ENCODE peak calls at places on chromosomes 1 and 21, in eight cellular contexts. L, U, I, H, A, F, C and Z are unnamed samples.

GRCh38 chr1:9753121-9753531 is 70.6 kb downstream of the CLSTN1 start:
- DNase-seq in C (no peak), U (no peak), A (no peak), F (no peak), I (no peak), H (peak), L (no peak), Z (no peak)

GRCh38 chr1:236081546-236082227 is 16.8 kb upstream of the NID1 start:
- DNase-seq in L (no peak), A (no peak), H (no peak), U (no peak), C (no peak), F (no peak), I (no peak), Z (no peak)

GRCh38 chr1:61253912-61254628 is 171.7 kb downstream of the NFIA start:
- DNase-seq in A (no peak), I (no peak), F (no peak), L (no peak), C (no peak), H (no peak), U (no peak), Z (no peak)

GRCh38 chr1:232613752-232614381 is 16.1 kb downstream of the SIPA1L2 start:
- DNase-seq in L (no peak), H (peak), A (no peak), F (no peak), C (no peak), I (no peak), U (peak), Z (no peak)

GRCh38 chr21:21682172-21682571 is 684.0 kb downstream of the NCAM2 start:
- DNase-seq in C (no peak), F (no peak), H (peak), L (no peak), A (no peak), U (no peak), I (no peak), Z (no peak)

GRCh38 chr21:42671778-42672593 is 18.6 kb downstream of the PDE9A start:
- DNase-seq in L (no peak), I (no peak), U (peak), H (no peak), F (peak), A (no peak), C (no peak), Z (peak)

GRCh38 chr21:42174173-42174572 is 44.8 kb upstream of the ABCG1 start:
- DNase-seq in I (no peak), A (no peak), F (no peak), H (no peak), U (no peak), L (no peak), C (no peak), Z (no peak)

GRCh38 chr1:9008236-9008635 is 18.0 kb downstream of the SLC2A7 start:
- DNase-seq in I (no peak), L (no peak), F (no peak), H (no peak), C (no peak), U (no peak), A (no peak), Z (no peak)

GRCh38 chr1:53180226-53180625 is 16.4 kb upstream of the CPT2 start:
- DNase-seq in A (no peak), I (no peak), F (no peak), C (no peak), H (peak), U (no peak), L (no peak), Z (no peak)

GRCh38 chr1:156372265-156372586 is 3.2 kb downstream of the RHBG start:
- DNase-seq in F (no peak), I (no peak), U (no peak), H (no peak), L (no peak), C (no peak), A (no peak), Z (no peak)

GRCh38 chr21:37535672-37536071 is 169.1 kb downstream of the DYRK1A start:
- DNase-seq in A (no peak), H (no peak), U (no peak), C (no peak), F (no peak), I (no peak), L (no peak), Z (no peak)